ENCODE peak calls at places on chromosomes 16 and 17, in five cellular contexts. B, S, I, U and R are unnamed samples. For H3K4me1 and H3K36me3, the result is how much of the 10 kb centered on the place peaks cover.

GRCh38 chr17:81249233-81250040 is 10.3 kb downstream of the NDUFAF8 start:
- DNase-seq in S (no peak), U (no peak), I (peak), B (no peak), R (no peak)

GRCh38 chr17:51487947-51488346 is 227.6 kb downstream of the UTP18 start:
- DNase-seq in B (no peak), I (no peak), U (no peak), S (no peak), R (no peak)

GRCh38 chr16:15950167-15950854 is 895 bp downstream of the ABCC1 start:
- DNase-seq in U (peak), B (peak), S (peak), I (peak), R (no peak)

GRCh38 chr16:57791156-57791902 is 11.0 kb downstream of the KIFC3 start:
- DNase-seq in B (no peak), I (no peak), U (peak), S (no peak), R (no peak)

GRCh38 chr17:41909088-41909487 is 9.7 kb downstream of the ACLY start:
- DNase-seq in S (no peak), I (no peak), B (no peak), U (no peak), R (no peak)

GRCh38 chr17:80968602-80969029 is 23.0 kb upstream of the CHMP6 start:
- DNase-seq in S (no peak), I (peak), U (peak), B (no peak), R (peak)

GRCh38 chr17:57785032-57785431 is 39.9 kb upstream of the CCDC182 start:
- DNase-seq in B (no peak), U (peak), I (no peak), S (no peak), R (no peak)

GRCh38 chr17:31494259-31495048 is 103.0 kb downstream of the RAB11FIP4 start:
- DNase-seq in U (no peak), S (peak), I (no peak), B (no peak), R (peak)

GRCh38 chr17:37261286-37261685 is 114.5 kb upstream of the C17orf78 start:
- DNase-seq in U (no peak), B (no peak), S (no peak), I (peak), R (no peak)

GRCh38 chr17:83091257-83092141 is 12.1 kb downstream of the METRNL start:
- DNase-seq in B (no peak), S (peak), U (peak), I (no peak), R (no peak)

GRCh38 chr17:68085751-68086445 is 50.4 kb downstream of the KPNA2 start:
- DNase-seq in U (peak), S (peak), B (no peak), I (peak), R (no peak)

GRCh38 chr17:39625198-39625769 is 1.5 kb upstream of the PPP1R1B start:
- DNase-seq in B (no peak), I (peak), S (no peak), U (no peak), R (no peak)

GRCh38 chr16:79185681-79186080 is 414.9 kb downstream of the MAF start:
- DNase-seq in I (no peak), S (no peak), U (no peak), B (no peak), R (no peak)

GRCh38 chr17:45905812-45906211 is 11.5 kb downstream of the MAPT start:
- DNase-seq in B (no peak), U (no peak), S (no peak), I (no peak), R (no peak)

GRCh38 chr17:39863918-39864746 is at the start of gene IKZF3:
- DNase-seq in S (peak), I (peak), U (peak), B (peak), R (peak)

GRCh38 chr17:79804856-79805696 is 8.2 kb upstream of the CBX8 start:
- DNase-seq in S (no peak), B (no peak), I (no peak), U (no peak), R (no peak)
- H3K4me1 ChIP-seq in S (under half), B (under half), I (under half), U (under half), R (under half)

DNA sequence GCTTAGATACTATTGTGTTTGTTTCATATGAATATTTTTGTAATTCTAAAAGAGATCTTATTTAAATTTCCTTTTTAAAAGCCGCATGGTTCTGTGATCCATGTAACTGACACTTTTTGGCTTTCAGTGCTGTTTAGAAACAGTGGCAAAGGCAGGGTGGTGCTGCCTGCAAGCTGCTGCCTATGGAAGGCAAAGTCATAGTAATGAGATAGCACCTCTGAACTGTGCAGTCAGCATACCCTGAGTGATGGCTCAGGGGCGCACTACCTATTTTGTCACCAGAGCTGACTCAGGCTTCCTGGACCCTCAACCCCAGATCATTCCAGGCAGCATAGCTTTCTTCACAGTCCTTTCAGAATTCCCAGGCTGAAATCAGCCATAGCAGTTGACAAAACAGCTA is 193.4 kb downstream of the MRTFB start:
- DNase-seq in B (no peak), S (no peak), I (no peak), U (no peak), R (no peak)
- H3K36me3 ChIP-seq in B (under half), S (under half), I (half or more), U (half or more), R (half or more)

GRCh38 chr17:76382305-76382802 is 2.1 kb upstream of the SPHK1 start:
- DNase-seq in B (no peak), S (no peak), I (peak), U (no peak), R (peak)

GRCh38 chr17:76382803-76383644 is 1.4 kb upstream of the SPHK1 start:
- DNase-seq in S (peak), U (no peak), B (no peak), I (peak), R (peak)

GRCh38 chr17:76383645-76384221 is 676 bp upstream of the SPHK1 start:
- DNase-seq in B (no peak), U (no peak), I (peak), S (peak), R (peak)

GRCh38 chr17:76379646-76380376 is 4.6 kb upstream of the SPHK1 start:
- DNase-seq in S (no peak), I (no peak), B (no peak), U (no peak), R (no peak)

GRCh38 chr17:76381633-76382304 is 2.6 kb upstream of the SPHK1 start:
- DNase-seq in I (no peak), U (peak), S (no peak), B (no peak), R (no peak)
- H3K4me1 ChIP-seq in I (under half), U (under half), S (under half), B (under half), R (half or more)

GRCh38 chr16:307691-308312 is 24.8 kb downstream of the PDIA2 start:
- DNase-seq in I (no peak), B (no peak), U (no peak), S (peak), R (peak)
- H3K36me3 ChIP-seq in I (under half), B (under half), U (under half), S (under half), R (under half)

DNA sequence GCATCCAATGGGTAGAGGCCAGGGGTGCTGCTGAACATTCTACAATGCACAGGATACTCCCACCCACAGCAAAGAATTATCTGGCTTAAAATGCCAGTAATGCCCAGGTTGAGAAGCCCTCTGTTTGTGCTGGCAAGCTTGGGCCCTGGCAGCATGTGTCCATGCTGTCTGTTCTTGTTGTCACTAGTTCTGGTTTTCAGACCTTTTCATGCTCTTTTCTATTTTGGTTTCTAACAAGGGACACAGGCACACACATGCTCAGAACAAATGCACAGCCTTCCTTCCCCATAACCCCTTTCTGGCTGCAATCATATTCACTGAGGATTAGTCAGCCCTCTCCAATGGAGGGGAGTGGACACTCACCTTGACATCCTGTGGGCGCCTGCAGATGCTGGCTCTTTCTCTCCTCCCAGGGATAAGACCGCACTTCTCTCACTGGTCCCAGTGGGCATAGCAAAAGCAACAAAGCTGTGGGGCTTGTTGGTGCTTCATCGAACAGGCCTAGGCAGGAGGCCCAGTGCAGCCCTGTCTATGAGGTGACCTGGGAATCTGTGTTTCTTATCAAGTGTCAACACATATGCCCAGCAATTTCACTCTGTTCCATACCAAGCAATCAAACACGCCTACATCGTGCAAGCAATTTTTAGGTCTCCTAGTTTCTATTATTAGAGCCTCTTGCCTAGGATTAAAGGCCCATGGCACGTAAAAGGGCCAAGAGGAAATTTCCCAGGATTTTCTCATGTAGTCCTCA is 271.1 kb upstream of the CCL2 start:
- DNase-seq in I (no peak), U (no peak), B (no peak), S (no peak), R (no peak)
- H3K4me1 ChIP-seq in I (under half), U (under half), B (under half), S (under half), R (under half)

DNA sequence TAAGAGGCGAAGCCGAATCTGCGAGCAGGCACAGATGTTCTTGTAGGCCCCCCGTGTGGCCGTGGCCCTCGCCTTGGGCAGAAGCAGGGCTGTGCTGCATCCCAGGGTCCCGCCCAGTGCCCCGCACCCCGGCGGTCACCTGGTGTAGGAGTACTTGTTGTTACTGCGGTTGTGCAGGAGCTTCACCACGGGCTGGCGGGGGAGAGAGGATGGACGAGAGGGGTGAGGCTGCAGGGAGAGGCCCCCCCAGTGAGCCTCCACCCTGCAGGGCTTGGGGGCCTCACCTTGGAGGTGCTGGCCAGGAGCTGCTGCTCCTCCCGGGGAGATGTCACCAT is 11.4 kb downstream of the ASPHD1 start:
- DNase-seq in B (no peak), U (no peak), I (no peak), S (no peak), R (peak)
- H3K36me3 ChIP-seq in B (under half), U (under half), I (under half), S (under half), R (under half)

DNA sequence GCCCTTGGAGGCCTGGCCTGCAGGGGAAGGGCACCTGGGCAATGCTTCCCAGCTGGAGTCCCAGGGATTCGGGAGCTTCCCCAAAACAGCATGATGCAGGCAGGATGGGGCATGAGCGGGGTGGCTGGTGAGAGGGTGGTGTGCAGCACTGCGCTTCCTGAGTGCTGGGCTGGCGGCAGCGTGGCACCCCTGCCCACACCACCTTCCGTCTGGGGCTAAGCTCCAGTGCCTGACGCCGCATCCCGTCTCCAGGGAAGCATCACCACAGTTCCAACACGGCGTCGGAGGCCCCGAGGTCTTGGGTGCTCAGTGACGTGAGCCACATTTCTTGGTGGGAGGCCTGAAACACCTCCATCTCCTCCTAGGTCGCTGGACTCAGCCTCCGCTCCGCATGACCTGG is 13.8 kb upstream of the MTSS2 start:
- DNase-seq in I (no peak), U (no peak), S (no peak), B (no peak), R (no peak)
- H3K4me1 ChIP-seq in I (under half), U (under half), S (under half), B (under half), R (under half)

GRCh38 chr17:47289302-47289701 is 34.5 kb upstream of the EFCAB13 start:
- DNase-seq in B (no peak), I (no peak), S (no peak), U (no peak), R (no peak)
- H3K36me3 ChIP-seq in B (under half), I (under half), S (under half), U (under half), R (under half)

GRCh38 chr16:27402569-27402963 is 592 bp downstream of the IL21R start:
- DNase-seq in I (no peak), B (no peak), U (no peak), S (no peak), R (no peak)

GRCh38 chr16:27402964-27403600 is 1.1 kb downstream of the IL21R start:
- DNase-seq in B (no peak), I (no peak), S (no peak), U (no peak), R (no peak)

GRCh38 chr16:27403601-27403992 is 1.6 kb downstream of the IL21R start:
- DNase-seq in B (no peak), I (no peak), S (no peak), U (no peak), R (no peak)

GRCh38 chr16:27400751-27401620 is 988 bp upstream of the IL21R start:
- DNase-seq in U (no peak), I (peak), B (no peak), S (no peak), R (no peak)

DNA sequence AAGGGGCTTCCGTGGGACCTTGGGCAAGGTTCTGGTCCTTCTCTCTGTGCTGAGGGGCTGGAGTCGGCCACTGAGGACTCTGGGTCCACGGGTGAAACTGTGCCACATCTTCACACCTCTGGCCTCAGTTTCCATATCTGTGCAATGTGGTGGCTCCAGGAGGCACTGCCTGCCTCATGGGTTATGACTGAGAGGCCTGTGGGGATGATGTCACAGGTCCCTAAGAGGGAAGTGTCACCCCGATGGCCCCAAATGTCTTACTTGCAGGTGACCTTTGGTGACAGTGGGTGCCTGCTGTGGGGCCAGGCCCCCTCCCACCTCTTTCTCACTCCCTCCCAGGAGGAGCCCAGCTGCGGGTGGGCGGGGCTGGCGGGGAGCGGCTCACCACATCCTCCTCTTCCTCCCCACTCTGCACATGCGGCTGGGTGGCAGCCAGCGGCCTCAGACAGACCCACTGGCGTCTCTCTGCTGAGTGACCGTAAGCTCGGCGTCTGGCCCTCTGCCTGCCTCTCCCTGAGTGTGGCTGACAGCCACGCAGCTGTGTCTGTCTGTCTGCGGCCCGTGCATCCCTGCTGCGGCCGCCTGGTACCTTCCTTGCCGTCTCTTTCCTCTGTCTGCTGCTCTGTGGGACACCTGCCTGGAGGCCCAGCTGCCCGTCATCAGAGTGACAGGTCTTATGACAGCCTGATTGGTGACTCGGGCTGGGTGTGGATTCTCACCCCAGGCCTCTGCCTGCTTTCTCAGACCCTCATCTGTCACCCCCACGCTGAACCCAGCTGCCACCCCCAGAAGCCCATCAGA is at the start of gene IL21R:
- DNase-seq in U (peak), I (peak), B (peak), S (peak), R (peak)
- H3K4me1 ChIP-seq in U (under half), I (under half), B (under half), S (under half), R (under half)